ENCODE peak calls at places on chromosome 15, in five cellular contexts. K is fibroblast of mammary gland, Z is IMR-90, X is breast epithelium, N is cardiac muscle cell. A is an unnamed sample.

GRCh38 chr15:90757461-90757860 is 40.3 kb downstream of the BLM start:
- DNase-seq in N (no peak), X (no peak), K (no peak), Z (no peak), A (no peak)

GRCh38 chr15:99590913-99591646 is 25.3 kb downstream of the MEF2A start:
- DNase-seq in Z (no peak), X (no peak), K (no peak), N (no peak), A (no peak)

GRCh38 chr15:75048394-75048793 is 25.0 kb downstream of the PPCDC start:
- DNase-seq in X (no peak), K (no peak), Z (no peak), N (no peak), A (no peak)

GRCh38 chr15:31483924-31484368 is 157.3 kb downstream of the KLF13 start:
- DNase-seq in K (no peak), N (no peak), X (no peak), Z (no peak), A (no peak)

GRCh38 chr15:40263036-40263754 is 19.7 kb downstream of the ANKRD63 start:
- DNase-seq in N (peak; percentile 64), Z (peak; percentile 83), K (peak; percentile 79), X (no peak), A (no peak)

GRCh38 chr15:99443056-99443756 is 122.6 kb upstream of the MEF2A start:
- DNase-seq in N (no peak), K (no peak), X (no peak), Z (no peak), A (no peak)

GRCh38 chr15:48411971-48412591 is 80.9 kb downstream of the DUT start:
- DNase-seq in X (no peak), N (peak; percentile 68), Z (no peak), K (peak; percentile 86), A (no peak)

GRCh38 chr15:64893481-64894394 is 18.0 kb upstream of the ANKDD1A start:
- DNase-seq in Z (peak; percentile 93), K (peak; percentile 88), X (peak; percentile 81), N (peak; percentile 98), A (peak; percentile 88)

GRCh38 chr15:98292442-98293240 is 332.1 kb downstream of the ARRDC4 start:
- DNase-seq in N (peak; percentile 12), Z (no peak), X (no peak), K (peak; percentile 28), A (no peak)

GRCh38 chr15:69697913-69698312 is 245.3 kb downstream of the RPLP1 start:
- DNase-seq in N (no peak), Z (no peak), K (no peak), X (no peak), A (no peak)

GRCh38 chr15:44033894-44034293 is 161.2 kb downstream of the FRMD5 start:
- DNase-seq in Z (peak; percentile 58), X (no peak), N (peak; percentile 40), K (peak; percentile 77), A (no peak)

GRCh38 chr15:66644000-66644787 is 57.8 kb upstream of the SMAD6 start:
- DNase-seq in K (no peak), N (peak; percentile 40), X (no peak), Z (no peak), A (no peak)

GRCh38 chr15:50244153-50244552 is 21.4 kb downstream of the HDC start:
- DNase-seq in N (no peak), K (no peak), X (no peak), Z (no peak), A (no peak)

GRCh38 chr15:100959066-100960050 is 40.2 kb downstream of the LRRK1 start:
- DNase-seq in Z (no peak), N (peak; percentile 53), K (no peak), X (no peak), A (no peak)

GRCh38 chr15:98800437-98801233 is 152.3 kb downstream of the IGF1R start:
- DNase-seq in K (peak; percentile 78), N (peak; percentile 94), X (no peak), Z (peak; percentile 86), A (no peak)

GRCh38 chr15:65945616-65946015 is 76.3 kb downstream of the RAB11A start:
- DNase-seq in X (no peak), K (no peak), N (no peak), Z (no peak), A (no peak)

GRCh38 chr15:50624616-50625168 is 61.9 kb downstream of the TRPM7 start:
- DNase-seq in Z (no peak), X (no peak), K (no peak), N (peak; percentile 21), A (no peak)

GRCh38 chr15:58988011-58988785 is 735 bp downstream of the RNF111 start:
- DNase-seq in X (peak; percentile 59), Z (peak; percentile 28), N (peak; percentile 62), K (peak; percentile 36), A (no peak)
- TF ChIP-seq CTCF in X (peak; percentile 1), Z (no peak), N (no peak), K (no peak), A (no peak)

GRCh38 chr15:53982281-53982680 is 4.0 kb downstream of the UNC13C start:
- DNase-seq in K (no peak), X (no peak), N (no peak), Z (no peak), A (no peak)

GRCh38 chr15:53976844-53977392 is 1.3 kb upstream of the UNC13C start:
- DNase-seq in K (no peak), X (peak; percentile 52), Z (no peak), N (no peak), A (no peak)

GRCh38 chr15:53974813-53975212 is 3.4 kb upstream of the UNC13C start:
- DNase-seq in Z (no peak), K (no peak), X (no peak), N (no peak), A (no peak)

GRCh38 chr15:53979051-53979788 is 979 bp downstream of the UNC13C start:
- DNase-seq in X (no peak), Z (no peak), K (no peak), N (no peak), A (no peak)

DNA sequence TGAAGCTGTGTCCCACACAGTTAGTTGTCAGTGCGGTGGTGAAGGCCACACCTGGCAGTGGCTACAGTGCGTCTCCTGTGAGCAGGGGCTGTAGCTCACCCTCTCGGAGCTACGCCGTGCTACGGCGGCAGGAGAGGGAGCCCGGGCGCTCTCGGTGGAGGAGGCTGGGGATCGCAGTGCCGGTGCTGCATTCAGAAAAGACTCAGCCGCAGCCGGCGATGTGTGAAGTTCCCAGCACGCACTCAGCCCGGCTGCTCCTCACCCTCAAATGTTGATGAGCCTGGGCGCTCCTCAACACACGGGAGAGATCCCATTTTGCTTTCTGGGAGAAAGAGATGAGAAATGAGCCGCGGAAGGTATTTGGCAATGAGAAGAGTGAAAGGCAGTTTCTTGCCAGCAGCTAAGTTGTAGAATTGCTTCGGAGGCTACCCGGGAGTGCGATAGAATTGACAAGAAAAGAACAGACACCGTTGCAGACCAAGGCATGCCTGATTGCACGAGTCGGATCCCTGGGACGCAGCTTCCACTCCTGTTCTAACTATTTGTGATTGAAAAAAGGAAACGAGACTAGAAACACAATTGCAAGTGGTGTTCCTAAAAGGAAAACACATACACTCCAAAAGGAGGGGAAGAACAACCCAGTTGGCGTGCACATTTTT is at the start of gene UNC13C:
- DNase-seq in X (peak; percentile 54), N (no peak), K (no peak), Z (no peak), A (no peak)
- H3K4me3 ChIP-seq in X (peak within 1 kb of the TSS; percentile 40), N (peak within 1 kb of the TSS; percentile 27), K (no peak within 1 kb of the TSS), Z (no peak within 1 kb of the TSS), A (peak within 1 kb of the TSS; percentile 19)

GRCh38 chr15:81558056-81558455 is 184.0 kb upstream of the TMC3 start:
- DNase-seq in N (no peak), Z (no peak), X (no peak), K (no peak), A (no peak)
- TF ChIP-seq CTCF in N (no peak), Z (no peak), X (no peak), K (no peak), A (no peak)

DNA sequence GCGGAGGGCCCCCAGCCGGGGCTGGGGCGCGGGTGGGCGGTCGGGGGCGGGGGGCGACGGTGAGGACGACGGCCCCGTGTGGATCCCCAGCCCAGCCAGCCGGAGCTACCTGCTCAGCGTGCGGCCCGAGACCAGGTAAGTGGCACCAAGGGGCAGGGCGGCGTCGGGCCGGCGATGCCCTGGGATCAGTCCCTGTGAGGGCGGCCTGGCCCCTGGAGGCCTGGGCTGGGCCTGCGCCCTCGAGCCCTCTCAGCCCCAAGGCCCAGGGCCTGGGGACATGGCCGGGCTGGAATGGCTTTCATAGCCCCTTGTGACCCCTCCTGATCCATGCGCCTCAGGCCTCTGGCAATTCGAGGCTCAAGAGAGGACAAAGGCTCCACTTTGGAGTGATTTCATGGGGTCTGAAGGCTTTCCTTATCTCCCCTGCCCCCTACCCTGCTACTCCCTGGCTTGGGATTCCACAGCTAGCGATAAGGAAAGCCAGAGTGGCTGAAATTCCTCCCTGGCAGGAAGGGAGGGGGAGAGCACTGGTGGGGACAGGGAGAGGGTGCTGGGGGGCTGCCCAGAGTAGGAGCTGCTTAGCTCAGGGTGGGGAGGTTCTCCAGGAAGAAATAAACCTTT is 415 bp downstream of the ALPK3 start:
- DNase-seq in N (peak; percentile 47), K (no peak), X (no peak), Z (no peak), A (no peak)
- H3K4me3 ChIP-seq in N (peak overlapping the region; percentile 47), K (no peak overlapping the region), X (peak overlapping the region; percentile 3), Z (no peak overlapping the region), A (peak overlapping the region; percentile 58)

GRCh38 chr15:33091983-33092688 is 102.4 kb downstream of the FMN1 start:
- DNase-seq in Z (peak; percentile 47), X (no peak), N (no peak), K (no peak), A (no peak)

GRCh38 chr15:33098082-33099058 is 96.1 kb downstream of the FMN1 start:
- DNase-seq in K (peak; percentile 76), N (peak; percentile 56), Z (peak; percentile 91), X (no peak), A (no peak)

GRCh38 chr15:33096134-33096533 is 98.4 kb downstream of the FMN1 start:
- DNase-seq in Z (no peak), N (no peak), X (no peak), K (no peak), A (no peak)

GRCh38 chr15:33093234-33093633 is 101.3 kb downstream of the FMN1 start:
- DNase-seq in X (no peak), N (no peak), K (no peak), Z (no peak), A (no peak)

GRCh38 chr15:33094336-33094735 is 100.2 kb downstream of the FMN1 start:
- DNase-seq in N (peak; percentile 31), K (peak; percentile 44), Z (peak; percentile 88), X (no peak), A (no peak)
- TF ChIP-seq CTCF in N (no peak), K (no peak), Z (no peak), X (no peak), A (no peak)

A was measured in esophagus squamous epithelium.